ENCODE peak calls at places on chromosomes 13 and 19, in ten cellular contexts. A is iris pigment epithelial cell; I is nephron progenitor cell; X is upper lobe of left lung; T is EL; L is stimulated activated CD4-positive, alpha-beta T cell treated with anti-CD3 and anti-CD28 coated beads, TNF-alpha, amount 100 ng/mL, for 1 hour; N is heart left ventricle; R is SHP77; J is epithelial cell of esophagus; E is adrenal gland. Z is an unnamed sample.

GRCh38 chr13:49975826-49976225 is 21.0 kb upstream of the TRIM13 start:
- DNase-seq in N (no peak), I (no peak), E (no peak), X (no peak), R (no peak), T (no peak), L (no peak), A (no peak), J (no peak), Z (no peak)

GRCh38 chr13:63693696-63694095 is 2278.0 kb upstream of the PCDH20 start:
- DNase-seq in I (no peak), E (no peak), R (no peak), J (no peak), T (no peak), X (no peak), N (no peak), L (no peak), A (no peak), Z (no peak)

GRCh38 chr19:50333235-50333736 is 4.1 kb upstream of the KCNC3 start:
- DNase-seq in N (peak), A (peak), X (peak), J (peak), R (peak), E (peak), T (peak), I (peak), L (peak), Z (peak)

GRCh38 chr13:30504081-30504480 is 38.3 kb upstream of the HMGB1 start:
- DNase-seq in I (no peak), R (no peak), N (no peak), X (no peak), A (peak), J (no peak), T (no peak), E (peak), L (no peak), Z (no peak)

GRCh38 chr13:59461411-59461810 is 702.3 kb downstream of the DIAPH3 start:
- DNase-seq in L (no peak), N (no peak), R (no peak), A (no peak), T (no peak), X (peak), I (no peak), E (peak), J (no peak), Z (peak)

GRCh38 chr19:17318966-17319365 is 9.6 kb downstream of the DDA1 start:
- DNase-seq in I (no peak), R (no peak), L (no peak), N (no peak), E (no peak), X (no peak), T (no peak), J (no peak), A (no peak), Z (no peak)

GRCh38 chr19:35083678-35084077 is 31.9 kb upstream of the FXYD3 start:
- DNase-seq in R (no peak), L (no peak), T (no peak), E (no peak), J (no peak), N (no peak), X (no peak), A (no peak), I (no peak), Z (no peak)

GRCh38 chr19:38392707-38393308 is 4.3 kb downstream of the SPRED3 start:
- DNase-seq in R (no peak), I (no peak), X (no peak), E (no peak), T (peak), N (no peak), A (peak), J (peak), L (no peak), Z (no peak)

GRCh38 chr19:58166708-58167280 is 16.1 kb upstream of the ZNF274 start:
- DNase-seq in X (no peak), A (no peak), E (no peak), N (no peak), I (no peak), J (no peak), R (no peak), L (no peak), T (no peak), Z (no peak)

GRCh38 chr13:106621833-106622232 is 53.9 kb upstream of the ARGLU1 start:
- DNase-seq in J (no peak), R (no peak), T (no peak), X (no peak), E (no peak), A (no peak), L (no peak), N (no peak), I (no peak), Z (no peak)

GRCh38 chr19:39946532-39946931 is 12.1 kb upstream of the FCGBP start:
- DNase-seq in R (no peak), J (peak), N (no peak), X (peak), L (no peak), E (no peak), I (no peak), T (peak), A (peak), Z (no peak)

GRCh38 chr13:28531195-28531955 is 36.4 kb upstream of the FLT1 start:
- DNase-seq in X (peak), R (no peak), E (peak), I (peak), T (peak), N (peak), A (no peak), L (no peak), J (no peak), Z (peak)

GRCh38 chr13:114110091-114110829 is 22.2 kb downstream of the RASA3 start:
- DNase-seq in T (peak), N (no peak), L (peak), A (no peak), R (peak), E (peak), X (peak), I (no peak), J (no peak), Z (peak)

GRCh38 chr13:90197722-90198121 is 1149.8 kb upstream of the MIR17HG start:
- DNase-seq in A (peak), R (no peak), J (peak), N (no peak), X (no peak), L (no peak), E (no peak), I (no peak), T (peak), Z (no peak)

GRCh38 chr19:19021115-19021514 is 12.2 kb downstream of the SUGP2 start:
- DNase-seq in L (no peak), R (no peak), N (no peak), X (no peak), I (no peak), A (peak), E (no peak), T (peak), J (peak), Z (no peak)

GRCh38 chr13:46796129-46796514 is 839 bp downstream of the ESD start:
- DNase-seq in J (no peak), E (no peak), L (no peak), I (no peak), R (no peak), X (no peak), N (no peak), A (no peak), T (no peak), Z (no peak)

GRCh38 chr19:45144431-45145269 is 16.1 kb downstream of the NKPD1 start:
- DNase-seq in A (no peak), N (no peak), E (no peak), I (no peak), T (no peak), J (no peak), L (no peak), R (no peak), X (no peak), Z (no peak)

GRCh38 chr19:13790354-13790753 is 4.9 kb upstream of the ZSWIM4 start:
- DNase-seq in E (no peak), A (peak), N (no peak), X (peak), R (no peak), L (no peak), I (no peak), J (no peak), T (no peak), Z (no peak)

GRCh38 chr19:30287973-30288372 is 84.2 kb upstream of the ZNF536 start:
- DNase-seq in N (no peak), J (no peak), R (no peak), T (no peak), E (no peak), X (no peak), L (no peak), I (no peak), A (no peak), Z (no peak)

GRCh38 chr13:99970761-99971575 is 599 bp downstream of the ZIC5 start:
- DNase-seq in X (no peak), E (no peak), N (no peak), A (no peak), T (no peak), R (no peak), L (no peak), J (no peak), I (no peak), Z (no peak)

GRCh38 chr19:4472174-4472974 is at the start of gene HDGFL2:
- DNase-seq in L (no peak), R (no peak), N (no peak), J (no peak), X (no peak), I (peak), A (no peak), E (no peak), T (no peak), Z (no peak)

GRCh38 chr13:19910336-19911072 is 47.1 kb upstream of the ZMYM5 start:
- DNase-seq in T (peak), A (peak), J (peak), R (no peak), N (no peak), X (no peak), I (no peak), L (no peak), E (no peak), Z (no peak)

GRCh38 chr19:35013820-35014754 is 14.0 kb downstream of the GRAMD1A start:
- DNase-seq in I (no peak), J (no peak), E (no peak), T (no peak), R (no peak), X (peak), N (no peak), L (peak), A (no peak), Z (no peak)

GRCh38 chr19:46351241-46352041 is 4.6 kb downstream of the PPP5C start:
- DNase-seq in I (no peak), T (peak), L (no peak), E (peak), A (peak), X (peak), N (no peak), J (peak), R (no peak), Z (peak)

GRCh38 chr19:41430907-41431306 is 3.7 kb upstream of the B3GNT8 start:
- DNase-seq in E (no peak), I (no peak), J (no peak), T (peak), N (no peak), R (no peak), X (no peak), A (no peak), L (no peak), Z (no peak)

GRCh38 chr19:53365899-53366493 is 491 bp downstream of the ZNF525 start:
- DNase-seq in T (no peak), X (peak), L (peak), I (peak), R (peak), N (peak), J (peak), E (peak), A (no peak), Z (no peak)

GRCh38 chr19:45323671-45324081 is 1.0 kb upstream of the CKM start:
- DNase-seq in R (no peak), N (peak), L (no peak), E (no peak), X (no peak), A (no peak), J (no peak), I (peak), T (no peak), Z (no peak)

GRCh38 chr13:41917641-41918040 is 43.3 kb downstream of the VWA8 start:
- DNase-seq in E (no peak), R (no peak), T (peak), J (peak), L (no peak), X (no peak), I (no peak), A (peak), N (no peak), Z (peak)

GRCh38 chr13:91046715-91047327 is 300.7 kb upstream of the MIR17HG start:
- DNase-seq in A (no peak), E (no peak), N (no peak), J (peak), I (no peak), R (peak), T (no peak), X (no peak), L (no peak), Z (no peak)

GRCh38 chr13:25432686-25433085 is 60.9 kb downstream of the ATP8A2 start:
- DNase-seq in T (no peak), N (no peak), L (no peak), E (no peak), A (no peak), I (no peak), X (no peak), R (no peak), J (no peak), Z (no peak)

GRCh38 chr19:5369962-5370367 is 29.4 kb upstream of the PTPRS start:
- DNase-seq in N (no peak), A (peak), J (peak), L (no peak), E (peak), R (peak), X (peak), I (peak), T (peak), Z (peak)

GRCh38 chr19:15239337-15239949 is 7.2 kb upstream of the EPHX3 start:
- DNase-seq in T (no peak), L (no peak), A (no peak), N (no peak), I (no peak), X (no peak), E (no peak), J (no peak), R (no peak), Z (no peak)

GRCh38 chr19:47231215-47232054 is 436 bp upstream of the BBC3 start:
- DNase-seq in L (peak), I (peak), R (peak), X (peak), N (peak), A (peak), J (peak), T (peak), E (peak), Z (peak)

GRCh38 chr13:20351279-20352022 is 119.3 kb upstream of the GJB6 start:
- DNase-seq in T (peak), N (no peak), R (no peak), X (peak), A (peak), L (no peak), E (no peak), I (no peak), J (peak), Z (no peak)

GRCh38 chr19:485583-486236 is 10.6 kb upstream of the MADCAM1 start:
- DNase-seq in J (peak), E (peak), X (no peak), A (peak), L (no peak), R (no peak), T (peak), N (no peak), I (peak), Z (no peak)

GRCh38 chr19:52343548-52343947 is 7.5 kb downstream of the ZNF610 start:
- DNase-seq in N (peak), I (peak), T (peak), J (peak), A (peak), X (peak), L (peak), E (peak), R (peak), Z (peak)

GRCh38 chr13:44117351-44117750 is 237.6 kb downstream of the LACC1 start:
- DNase-seq in N (no peak), T (peak), A (peak), E (no peak), L (no peak), R (no peak), X (no peak), J (no peak), I (no peak), Z (peak)

GRCh38 chr13:44398606-44399005 is 25.0 kb downstream of the SERP2 start:
- DNase-seq in E (no peak), I (no peak), A (no peak), N (no peak), T (no peak), L (no peak), J (no peak), R (no peak), X (no peak), Z (no peak)

GRCh38 chr19:33712268-33712667 is 84.4 kb upstream of the KCTD15 start:
- DNase-seq in X (no peak), R (no peak), A (no peak), E (peak), J (no peak), L (no peak), I (no peak), T (no peak), N (no peak), Z (no peak)

Z was measured in endothelial cell of umbilical vein.